ENCODE peak calls at places on chromosomes 13 and 19, in eight cellular contexts. H is thoracic aorta; P is fibroblast of pulmonary artery; U is MV-4-11; M is activated CD8-positive, alpha-beta memory T cell treated with anti-CD3 and anti-CD28 coated beads for 1 hour; N is cardiac muscle cell; O is DMS153; C is stimulated activated CD8-positive, alpha-beta memory T cell treated with anti-CD3 and anti-CD28 coated beads, Interleukin-4, amount 100 ng/mL, for 1 hour. D is an unnamed sample.

GRCh38 chr13:113349050-113349449 is 14.9 kb downstream of the GRTP1 start:
- DNase-seq in H (no peak), P (no peak), U (no peak), M (no peak), N (no peak), O (no peak), C (no peak), D (no peak)

GRCh38 chr19:17339088-17339741 is 1.9 kb downstream of the GTPBP3 start:
- DNase-seq in H (no peak), P (no peak), U (no peak), M (no peak), N (no peak), O (no peak), C (no peak), D (no peak)

GRCh38 chr19:38335949-38336637 is 463 bp downstream of the CATSPERG start:
- DNase-seq in H (peak; percentile 85), P (peak; percentile 95), U (peak; percentile 97), M (peak; percentile 86), N (peak; percentile 97), O (peak; percentile 96), C (peak; percentile 82), D (peak; percentile 98)

GRCh38 chr19:6613711-6614110 is 22.8 kb upstream of the CD70 start:
- DNase-seq in H (no peak), P (peak; percentile 20), U (peak; percentile 79), M (no peak), N (peak; percentile 45), O (no peak), C (no peak), D (no peak)

GRCh38 chr19:45517641-45518468 is 10.6 kb downstream of the VASP start:
- DNase-seq in H (no peak), P (no peak), U (no peak), M (no peak), N (no peak), O (no peak), C (no peak), D (no peak)

GRCh38 chr19:2905918-2906519 is 5.3 kb downstream of the ZNF57 start:
- DNase-seq in H (no peak), P (no peak), U (no peak), M (no peak), N (no peak), O (no peak), C (no peak), D (no peak)

GRCh38 chr13:94400874-94401273 is 78.6 kb downstream of the DCT start:
- DNase-seq in H (no peak), P (no peak), U (no peak), M (no peak), N (no peak), O (no peak), C (no peak), D (no peak)

GRCh38 chr19:1856698-1857603 is 6.4 kb downstream of the KLF16 start:
- DNase-seq in H (peak; percentile 54), P (peak; percentile 71), U (peak; percentile 95), M (no peak), N (peak; percentile 85), O (no peak), C (no peak), D (no peak)